ENCODE peak calls at places on chromosome 16, in four cellular contexts. One of them, this sample, is unnamed.

GRCh38 chr16:78277374-78277773 is 177.9 kb downstream of the WWOX start:
- DNase-seq in thoracic aorta: no peak
- DNase-seq in naive thymus-derived CD4-positive, alpha-beta T cell: no peak
- DNase-seq in CD8-positive, alpha-beta T cell: no peak
- DNase-seq in this sample: no peak

GRCh38 chr16:87637357-87637756 is 35.0 kb downstream of the JPH3 start:
- DNase-seq in thoracic aorta: no peak
- DNase-seq in naive thymus-derived CD4-positive, alpha-beta T cell: no peak
- DNase-seq in CD8-positive, alpha-beta T cell: no peak
- DNase-seq in this sample: no peak

GRCh38 chr16:55045329-55046145 is 114.9 kb downstream of the IRX5 start:
- DNase-seq in thoracic aorta: no peak
- DNase-seq in naive thymus-derived CD4-positive, alpha-beta T cell: no peak
- DNase-seq in CD8-positive, alpha-beta T cell: no peak
- DNase-seq in this sample: peak; percentile 28

GRCh38 chr16:81552743-81553079 is 108.1 kb downstream of the CMIP start:
- DNase-seq in thoracic aorta: no peak
- DNase-seq in naive thymus-derived CD4-positive, alpha-beta T cell: no peak
- DNase-seq in CD8-positive, alpha-beta T cell: no peak
- DNase-seq in this sample: no peak

GRCh38 chr16:14564881-14565687 is 65.0 kb downstream of the PARN start:
- DNase-seq in thoracic aorta: no peak
- DNase-seq in naive thymus-derived CD4-positive, alpha-beta T cell: no peak
- DNase-seq in CD8-positive, alpha-beta T cell: no peak
- DNase-seq in this sample: peak; percentile 68

GRCh38 chr16:79597775-79598174 is 2.8 kb downstream of the MAF start:
- DNase-seq in thoracic aorta: no peak
- DNase-seq in naive thymus-derived CD4-positive, alpha-beta T cell: no peak
- DNase-seq in CD8-positive, alpha-beta T cell: no peak
- DNase-seq in this sample: no peak

GRCh38 chr16:27972500-27972899 is 91.0 kb downstream of the GSG1L start:
- DNase-seq in thoracic aorta: no peak
- DNase-seq in naive thymus-derived CD4-positive, alpha-beta T cell: no peak
- DNase-seq in CD8-positive, alpha-beta T cell: peak; percentile 2
- DNase-seq in this sample: peak; percentile 57

GRCh38 chr16:86917471-86918365 is 339.4 kb downstream of the FOXL1 start:
- DNase-seq in thoracic aorta: no peak
- DNase-seq in naive thymus-derived CD4-positive, alpha-beta T cell: no peak
- DNase-seq in CD8-positive, alpha-beta T cell: no peak
- DNase-seq in this sample: no peak

GRCh38 chr16:8798174-8798527 is 512 bp downstream of the PMM2 start:
- DNase-seq in thoracic aorta: no peak
- DNase-seq in naive thymus-derived CD4-positive, alpha-beta T cell: no peak
- DNase-seq in CD8-positive, alpha-beta T cell: no peak
- DNase-seq in this sample: peak; percentile 41

GRCh38 chr16:70800306-70800705 is 652 bp downstream of the VAC14 start:
- DNase-seq in thoracic aorta: no peak
- DNase-seq in naive thymus-derived CD4-positive, alpha-beta T cell: peak; percentile 27
- DNase-seq in CD8-positive, alpha-beta T cell: no peak
- DNase-seq in this sample: peak; percentile 15

GRCh38 chr16:81509404-81509803 is 64.8 kb downstream of the CMIP start:
- DNase-seq in thoracic aorta: no peak
- DNase-seq in naive thymus-derived CD4-positive, alpha-beta T cell: no peak
- DNase-seq in CD8-positive, alpha-beta T cell: no peak
- DNase-seq in this sample: no peak

GRCh38 chr16:29811170-29811895 is 660 bp upstream of the PRRT2 start:
- DNase-seq in thoracic aorta: peak; percentile 97
- DNase-seq in naive thymus-derived CD4-positive, alpha-beta T cell: peak; percentile 83
- DNase-seq in CD8-positive, alpha-beta T cell: peak; percentile 61
- DNase-seq in this sample: peak; percentile 95

GRCh38 chr16:74695450-74696422 is 4.9 kb downstream of the MLKL start:
- DNase-seq in thoracic aorta: peak; percentile 78
- DNase-seq in naive thymus-derived CD4-positive, alpha-beta T cell: peak; percentile 60
- DNase-seq in CD8-positive, alpha-beta T cell: peak; percentile 32
- DNase-seq in this sample: peak; percentile 95

GRCh38 chr16:80700558-80700957 is 103.8 kb downstream of the CDYL2 start:
- DNase-seq in thoracic aorta: no peak
- DNase-seq in naive thymus-derived CD4-positive, alpha-beta T cell: no peak
- DNase-seq in CD8-positive, alpha-beta T cell: no peak
- DNase-seq in this sample: no peak

GRCh38 chr16:28264656-28265055 is 27.7 kb upstream of the SBK1 start:
- DNase-seq in thoracic aorta: no peak
- DNase-seq in naive thymus-derived CD4-positive, alpha-beta T cell: no peak
- DNase-seq in CD8-positive, alpha-beta T cell: no peak
- DNase-seq in this sample: peak; percentile 35

GRCh38 chr16:53224932-53225533 is 170.2 kb downstream of the CHD9 start:
- DNase-seq in thoracic aorta: no peak
- DNase-seq in naive thymus-derived CD4-positive, alpha-beta T cell: no peak
- DNase-seq in CD8-positive, alpha-beta T cell: no peak
- DNase-seq in this sample: no peak

GRCh38 chr16:9322735-9323134 is 231.3 kb downstream of the HAPSTR1 start:
- DNase-seq in thoracic aorta: no peak
- DNase-seq in naive thymus-derived CD4-positive, alpha-beta T cell: no peak
- DNase-seq in CD8-positive, alpha-beta T cell: no peak
- DNase-seq in this sample: peak; percentile 22

GRCh38 chr16:28572659-28573510 is 19.2 kb downstream of the SGF29 start:
- DNase-seq in thoracic aorta: no peak
- DNase-seq in naive thymus-derived CD4-positive, alpha-beta T cell: no peak
- DNase-seq in CD8-positive, alpha-beta T cell: no peak
- DNase-seq in this sample: no peak

GRCh38 chr16:77794586-77794985 is 6.2 kb downstream of the VAT1L start:
- DNase-seq in thoracic aorta: no peak
- DNase-seq in naive thymus-derived CD4-positive, alpha-beta T cell: no peak
- DNase-seq in CD8-positive, alpha-beta T cell: no peak
- DNase-seq in this sample: no peak

GRCh38 chr16:56192971-56193936 is 2.0 kb downstream of the GNAO1 start:
- DNase-seq in thoracic aorta: no peak
- DNase-seq in naive thymus-derived CD4-positive, alpha-beta T cell: no peak
- DNase-seq in CD8-positive, alpha-beta T cell: no peak
- DNase-seq in this sample: no peak

GRCh38 chr16:84084570-84085270 is 32.0 kb downstream of the MBTPS1 start:
- DNase-seq in thoracic aorta: no peak
- DNase-seq in naive thymus-derived CD4-positive, alpha-beta T cell: peak; percentile 53
- DNase-seq in CD8-positive, alpha-beta T cell: peak; percentile 44
- DNase-seq in this sample: peak; percentile 74

GRCh38 chr16:1158456-1159324 is 5.8 kb downstream of the CACNA1H start:
- DNase-seq in thoracic aorta: no peak
- DNase-seq in naive thymus-derived CD4-positive, alpha-beta T cell: no peak
- DNase-seq in CD8-positive, alpha-beta T cell: no peak
- DNase-seq in this sample: no peak

DNA sequence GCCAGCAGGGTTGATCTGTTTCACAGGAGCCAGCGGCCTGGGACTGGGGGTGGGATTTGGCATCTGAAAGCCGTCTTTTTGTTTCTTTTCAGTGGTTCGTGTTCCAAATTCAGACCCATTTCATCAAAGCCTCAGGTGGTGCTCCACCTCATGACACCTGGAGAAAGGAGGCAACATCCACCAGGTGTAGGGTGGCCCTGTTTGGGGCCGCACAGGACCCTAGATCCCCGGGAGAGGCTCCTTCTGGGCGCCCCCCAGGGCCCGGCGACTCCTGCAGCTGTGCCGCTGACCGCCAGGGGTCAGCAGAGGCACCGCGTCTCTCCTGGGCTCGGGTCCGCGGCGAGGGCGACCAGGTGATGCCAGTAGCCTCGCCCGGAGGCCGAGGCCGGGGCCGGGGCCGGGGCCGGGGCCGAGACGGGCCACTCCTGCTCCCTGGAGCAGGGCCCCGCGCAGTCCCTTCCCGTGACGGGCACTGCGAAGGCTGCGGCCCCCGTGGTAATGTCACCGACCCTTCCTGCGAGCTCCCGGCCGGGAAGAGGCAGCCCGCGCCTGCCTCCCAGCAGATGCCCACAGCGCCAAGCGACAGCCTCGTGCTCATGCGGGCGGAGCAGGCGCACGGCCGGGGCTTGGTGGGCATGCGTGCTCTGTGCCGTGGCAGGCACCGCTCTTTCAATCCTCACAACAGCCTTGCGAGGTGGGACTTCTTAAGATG is 118.6 kb downstream of the C16orf78 start:
- DNase-seq in thoracic aorta: no peak
- DNase-seq in naive thymus-derived CD4-positive, alpha-beta T cell: peak; percentile 39
- DNase-seq in CD8-positive, alpha-beta T cell: peak; percentile 28
- DNase-seq in this sample: no peak
- H3K4me3 ChIP-seq in thoracic aorta: peak overlapping the region; percentile 66
- H3K4me3 ChIP-seq in naive thymus-derived CD4-positive, alpha-beta T cell: no peak overlapping the region
- H3K4me3 ChIP-seq in CD8-positive, alpha-beta T cell: no peak overlapping the region
- H3K4me3 ChIP-seq in this sample: no peak overlapping the region

DNA sequence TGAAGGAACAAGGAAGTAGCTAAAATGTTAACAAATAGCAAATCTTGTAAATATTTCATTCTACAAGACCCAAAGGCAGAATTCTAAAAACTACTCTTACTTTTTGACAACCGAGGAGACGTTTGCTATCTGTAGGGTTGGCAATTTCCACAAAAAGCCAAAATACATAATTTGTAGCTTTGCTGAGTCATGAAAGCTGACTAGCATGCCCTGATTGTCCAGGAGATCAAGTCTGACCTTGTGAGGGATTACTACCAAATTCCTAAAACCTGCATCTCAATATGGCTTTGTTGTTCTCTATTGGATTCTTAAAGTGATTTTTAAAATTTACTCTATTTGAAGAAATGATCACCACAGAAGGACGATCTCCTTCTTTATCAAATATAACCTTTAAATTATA is 10.8 kb downstream of the DNAJA2 start:
- DNase-seq in thoracic aorta: no peak
- DNase-seq in naive thymus-derived CD4-positive, alpha-beta T cell: no peak
- DNase-seq in CD8-positive, alpha-beta T cell: no peak
- DNase-seq in this sample: no peak
- H3K9me3 ChIP-seq in thoracic aorta: no peaks in the 10 kb centered on the region
- H3K9me3 ChIP-seq in naive thymus-derived CD4-positive, alpha-beta T cell: no peaks in the 10 kb centered on the region
- H3K9me3 ChIP-seq in CD8-positive, alpha-beta T cell: no peaks in the 10 kb centered on the region
- H3K9me3 ChIP-seq in this sample: no peaks in the 10 kb centered on the region

GRCh38 chr16:85362443-85362842 is 250.2 kb upstream of the CIBAR2 start:
- DNase-seq in thoracic aorta: no peak
- DNase-seq in naive thymus-derived CD4-positive, alpha-beta T cell: no peak
- DNase-seq in CD8-positive, alpha-beta T cell: no peak
- DNase-seq in this sample: peak; percentile 71

GRCh38 chr16:85363427-85363826 is 249.7 kb upstream of the GSE1 start:
- DNase-seq in thoracic aorta: no peak
- DNase-seq in naive thymus-derived CD4-positive, alpha-beta T cell: no peak
- DNase-seq in CD8-positive, alpha-beta T cell: no peak
- DNase-seq in this sample: no peak

GRCh38 chr16:85365120-85365519 is 248.0 kb upstream of the GSE1 start:
- DNase-seq in thoracic aorta: no peak
- DNase-seq in naive thymus-derived CD4-positive, alpha-beta T cell: no peak
- DNase-seq in CD8-positive, alpha-beta T cell: no peak
- DNase-seq in this sample: peak; percentile 54

GRCh38 chr16:85364323-85365040 is 248.6 kb upstream of the GSE1 start:
- DNase-seq in thoracic aorta: no peak
- DNase-seq in naive thymus-derived CD4-positive, alpha-beta T cell: no peak
- DNase-seq in CD8-positive, alpha-beta T cell: no peak
- DNase-seq in this sample: no peak

GRCh38 chr16:85363881-85364280 is 249.2 kb upstream of the GSE1 start:
- DNase-seq in thoracic aorta: no peak
- DNase-seq in naive thymus-derived CD4-positive, alpha-beta T cell: no peak
- DNase-seq in CD8-positive, alpha-beta T cell: no peak
- DNase-seq in this sample: no peak
- H3K27ac ChIP-seq in thoracic aorta: no peak overlapping the region
- H3K27ac ChIP-seq in naive thymus-derived CD4-positive, alpha-beta T cell: no peak overlapping the region
- H3K27ac ChIP-seq in CD8-positive, alpha-beta T cell: no peak overlapping the region
- H3K27ac ChIP-seq in this sample: no peak overlapping the region

GRCh38 chr16:2774161-2774891 is 2.8 kb downstream of the ELOB start:
- DNase-seq in thoracic aorta: no peak
- DNase-seq in naive thymus-derived CD4-positive, alpha-beta T cell: no peak
- DNase-seq in CD8-positive, alpha-beta T cell: no peak
- DNase-seq in this sample: no peak
- H3K4me3 ChIP-seq in thoracic aorta: no peak overlapping the region
- H3K4me3 ChIP-seq in naive thymus-derived CD4-positive, alpha-beta T cell: no peak overlapping the region
- H3K4me3 ChIP-seq in CD8-positive, alpha-beta T cell: no peak overlapping the region
- H3K4me3 ChIP-seq in this sample: no peak overlapping the region

GRCh38 chr16:10410469-10410868 is 24.6 kb downstream of the ATF7IP2 start:
- DNase-seq in thoracic aorta: no peak
- DNase-seq in naive thymus-derived CD4-positive, alpha-beta T cell: no peak
- DNase-seq in CD8-positive, alpha-beta T cell: no peak
- DNase-seq in this sample: no peak

GRCh38 chr16:10408824-10409381 is 23.0 kb downstream of the ATF7IP2 start:
- DNase-seq in thoracic aorta: no peak
- DNase-seq in naive thymus-derived CD4-positive, alpha-beta T cell: no peak
- DNase-seq in CD8-positive, alpha-beta T cell: no peak
- DNase-seq in this sample: no peak

DNA sequence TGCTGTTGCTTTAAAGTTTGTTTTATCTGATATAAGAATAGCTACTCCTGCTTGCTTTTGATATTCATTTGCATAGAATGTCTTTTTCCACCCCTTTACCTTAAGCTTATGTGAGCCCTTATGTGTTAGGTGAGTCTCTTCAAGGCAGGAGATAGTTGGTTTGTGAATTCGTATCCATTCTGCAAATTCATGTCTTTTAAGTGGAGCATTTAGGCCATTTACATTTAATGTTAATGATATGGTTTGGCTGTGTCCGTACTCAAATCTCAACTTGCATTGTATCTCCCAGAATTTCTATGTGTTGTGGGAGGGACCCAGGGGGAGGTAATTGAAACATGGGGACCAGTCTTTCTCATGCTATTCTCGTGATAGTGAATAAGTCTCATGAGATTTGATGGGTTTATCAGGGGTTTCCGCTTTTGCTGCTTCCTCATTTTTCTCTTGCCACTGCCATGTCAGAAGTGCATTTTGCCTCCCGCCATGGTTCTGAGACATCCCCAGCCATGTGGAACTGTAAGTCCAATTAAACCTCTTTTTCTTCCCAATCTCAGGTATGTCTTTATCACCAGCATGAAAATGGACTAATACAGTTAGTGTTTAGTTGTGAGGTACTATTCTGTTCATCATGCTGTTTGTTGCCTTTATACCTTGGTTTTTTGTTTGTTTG is 27.2 kb downstream of the ATF7IP2 start:
- DNase-seq in thoracic aorta: no peak
- DNase-seq in naive thymus-derived CD4-positive, alpha-beta T cell: no peak
- DNase-seq in CD8-positive, alpha-beta T cell: no peak
- DNase-seq in this sample: no peak
- H3K9me3 ChIP-seq in thoracic aorta: peaks cover 52% of the 10 kb centered on the region
- H3K9me3 ChIP-seq in naive thymus-derived CD4-positive, alpha-beta T cell: peaks cover 22% of the 10 kb centered on the region
- H3K9me3 ChIP-seq in CD8-positive, alpha-beta T cell: peaks cover 28% of the 10 kb centered on the region
- H3K9me3 ChIP-seq in this sample: peaks cover 2% of the 10 kb centered on the region

GRCh38 chr16:20734782-20735181 is 6.8 kb downstream of the THUMPD1 start:
- DNase-seq in thoracic aorta: no peak
- DNase-seq in naive thymus-derived CD4-positive, alpha-beta T cell: no peak
- DNase-seq in CD8-positive, alpha-beta T cell: no peak
- DNase-seq in this sample: no peak
- H3K27ac ChIP-seq in thoracic aorta: peak overlapping the region; percentile 39
- H3K27ac ChIP-seq in naive thymus-derived CD4-positive, alpha-beta T cell: no peak overlapping the region
- H3K27ac ChIP-seq in CD8-positive, alpha-beta T cell: no peak overlapping the region
- H3K27ac ChIP-seq in this sample: no peak overlapping the region

GRCh38 chr16:4317471-4318170 is 1.8 kb downstream of the GLIS2 start:
- DNase-seq in thoracic aorta: no peak
- DNase-seq in naive thymus-derived CD4-positive, alpha-beta T cell: no peak
- DNase-seq in CD8-positive, alpha-beta T cell: no peak
- DNase-seq in this sample: no peak

GRCh38 chr16:4318171-4318910 is 2.5 kb downstream of the GLIS2 start:
- DNase-seq in thoracic aorta: no peak
- DNase-seq in naive thymus-derived CD4-positive, alpha-beta T cell: no peak
- DNase-seq in CD8-positive, alpha-beta T cell: no peak
- DNase-seq in this sample: no peak

GRCh38 chr16:4320030-4320429 is 4.2 kb downstream of the GLIS2 start:
- DNase-seq in thoracic aorta: no peak
- DNase-seq in naive thymus-derived CD4-positive, alpha-beta T cell: no peak
- DNase-seq in CD8-positive, alpha-beta T cell: no peak
- DNase-seq in this sample: no peak

GRCh38 chr16:4320571-4321137 is 4.8 kb downstream of the GLIS2 start:
- DNase-seq in thoracic aorta: no peak
- DNase-seq in naive thymus-derived CD4-positive, alpha-beta T cell: no peak
- DNase-seq in CD8-positive, alpha-beta T cell: no peak
- DNase-seq in this sample: no peak

GRCh38 chr16:4319454-4319853 is 3.6 kb downstream of the GLIS2 start:
- DNase-seq in thoracic aorta: no peak
- DNase-seq in naive thymus-derived CD4-positive, alpha-beta T cell: peak; percentile 64
- DNase-seq in CD8-positive, alpha-beta T cell: peak; percentile 38
- DNase-seq in this sample: no peak
- H3K4me3 ChIP-seq in thoracic aorta: peak overlapping the region; percentile 92
- H3K4me3 ChIP-seq in naive thymus-derived CD4-positive, alpha-beta T cell: no peak overlapping the region
- H3K4me3 ChIP-seq in CD8-positive, alpha-beta T cell: no peak overlapping the region
- H3K4me3 ChIP-seq in this sample: no peak overlapping the region